ENCODE peak calls at places on chromosomes 4 and X, in four cellular contexts. E is GM12878, X is K562, W is HL-60. B is an unnamed sample.

GRCh38 chrX:68307767-68308166 is 125.5 kb downstream of the OPHN1 start:
- DNase-seq in W (no peak), X (no peak), E (no peak), B (no peak)

GRCh38 chr4:3828546-3828945 is 62.4 kb downstream of the ADRA2C start:
- DNase-seq in X (no peak), E (no peak), W (no peak), B (no peak)

GRCh38 chr4:112951362-112951962 is 98.0 kb upstream of the ANK2 start:
- DNase-seq in X (peak; percentile 18), E (no peak), W (no peak), B (no peak)

GRCh38 chr4:54063224-54063623 is 1.2 kb downstream of the CHIC2 start:
- DNase-seq in E (no peak), W (no peak), X (peak; percentile 11), B (no peak)

GRCh38 chr4:58075724-58076123 is 965.5 kb upstream of the IGFBP7 start:
- DNase-seq in W (no peak), X (no peak), E (no peak), B (no peak)

GRCh38 chrX:153504445-153505016 is 9.8 kb downstream of the BGN start:
- DNase-seq in E (no peak), X (peak; percentile 11), W (no peak), B (no peak)

GRCh38 chr4:112083587-112084347 is 61.5 kb upstream of the FAM241A start:
- DNase-seq in X (no peak), W (no peak), E (no peak), B (no peak)

GRCh38 chr4:105139646-105140045 is 7.0 kb upstream of the TET2 start:
- DNase-seq in E (no peak), W (no peak), X (no peak), B (no peak)

GRCh38 chr4:159272341-159273125 is 169.7 kb downstream of the RAPGEF2 start:
- DNase-seq in W (no peak), E (no peak), X (no peak), B (no peak)

GRCh38 chr4:1369484-1370079 is 22.6 kb downstream of the UVSSA start:
- DNase-seq in X (no peak), W (no peak), E (no peak), B (no peak)

GRCh38 chrX:9466115-9466495 is 1.2 kb downstream of the TBL1X start:
- DNase-seq in X (peak; percentile 66), W (no peak), E (no peak), B (peak; percentile 13)

GRCh38 chrX:19544693-19545305 is 29.5 kb upstream of the MAP3K15 start:
- DNase-seq in X (peak; percentile 63), W (no peak), E (no peak), B (peak; percentile 25)

GRCh38 chrX:107714196-107714811 is 61.3 kb downstream of the TSC22D3 start:
- DNase-seq in X (no peak), W (no peak), E (no peak), B (no peak)

GRCh38 chr4:74005528-74005927 is 7.1 kb upstream of the CXCL5 start:
- DNase-seq in X (no peak), E (no peak), W (no peak), B (no peak)

GRCh38 chrX:109934935-109935334 is 68.0 kb upstream of the TMEM164 start:
- DNase-seq in X (no peak), E (no peak), W (no peak), B (no peak)

GRCh38 chr4:89898304-89898716 is 3.7 kb downstream of the MMRN1 start:
- DNase-seq in X (no peak), E (peak; percentile 41), W (no peak), B (no peak)

GRCh38 chr4:78534286-78534955 is 17.1 kb upstream of the ANXA3 start:
- DNase-seq in E (no peak), W (no peak), X (no peak), B (no peak)

GRCh38 chr4:86595426-86595805 is 1.3 kb downstream of the PTPN13 start:
- DNase-seq in X (no peak), W (no peak), E (no peak), B (no peak)

GRCh38 chr4:123587983-123588494 is 191.4 kb downstream of the SPRY1 start:
- DNase-seq in E (no peak), X (peak; percentile 18), W (no peak), B (no peak)

GRCh38 chr4:25011135-25011866 is 19.4 kb downstream of the LGI2 start:
- DNase-seq in X (no peak), E (no peak), W (no peak), B (no peak)

GRCh38 chr4:106266201-106266600 is 49.8 kb downstream of the TBCK start:
- DNase-seq in E (peak; percentile 7), W (peak; percentile 21), X (peak; percentile 44), B (no peak)
- TF ChIP-seq SPI1 in E (no peak), W (no peak), X (no peak), B (no peak)

GRCh38 chr4:165094873-165095272 is 17.8 kb downstream of the TMEM192 start:
- DNase-seq in W (no peak), X (no peak), E (no peak), B (no peak)

GRCh38 chr4:165095291-165095690 is 17.4 kb downstream of the TMEM192 start:
- DNase-seq in E (no peak), X (no peak), W (no peak), B (no peak)

GRCh38 chr4:165101641-165102040 is 11.0 kb downstream of the TMEM192 start:
- DNase-seq in X (no peak), E (no peak), W (no peak), B (no peak)

GRCh38 chr4:165096776-165097175 is 15.9 kb downstream of the TMEM192 start:
- DNase-seq in X (peak; percentile 13), E (no peak), W (no peak), B (no peak)
- TF ChIP-seq SPI1 in X (no peak), E (no peak), W (no peak), B (no peak)

GRCh38 chr4:161564230-161564834 is 599.5 kb downstream of the FSTL5 start:
- DNase-seq in X (no peak), E (no peak), W (no peak), B (no peak)
- TF ChIP-seq SPI1 in X (no peak), E (no peak), W (no peak), B (no peak)

DNA sequence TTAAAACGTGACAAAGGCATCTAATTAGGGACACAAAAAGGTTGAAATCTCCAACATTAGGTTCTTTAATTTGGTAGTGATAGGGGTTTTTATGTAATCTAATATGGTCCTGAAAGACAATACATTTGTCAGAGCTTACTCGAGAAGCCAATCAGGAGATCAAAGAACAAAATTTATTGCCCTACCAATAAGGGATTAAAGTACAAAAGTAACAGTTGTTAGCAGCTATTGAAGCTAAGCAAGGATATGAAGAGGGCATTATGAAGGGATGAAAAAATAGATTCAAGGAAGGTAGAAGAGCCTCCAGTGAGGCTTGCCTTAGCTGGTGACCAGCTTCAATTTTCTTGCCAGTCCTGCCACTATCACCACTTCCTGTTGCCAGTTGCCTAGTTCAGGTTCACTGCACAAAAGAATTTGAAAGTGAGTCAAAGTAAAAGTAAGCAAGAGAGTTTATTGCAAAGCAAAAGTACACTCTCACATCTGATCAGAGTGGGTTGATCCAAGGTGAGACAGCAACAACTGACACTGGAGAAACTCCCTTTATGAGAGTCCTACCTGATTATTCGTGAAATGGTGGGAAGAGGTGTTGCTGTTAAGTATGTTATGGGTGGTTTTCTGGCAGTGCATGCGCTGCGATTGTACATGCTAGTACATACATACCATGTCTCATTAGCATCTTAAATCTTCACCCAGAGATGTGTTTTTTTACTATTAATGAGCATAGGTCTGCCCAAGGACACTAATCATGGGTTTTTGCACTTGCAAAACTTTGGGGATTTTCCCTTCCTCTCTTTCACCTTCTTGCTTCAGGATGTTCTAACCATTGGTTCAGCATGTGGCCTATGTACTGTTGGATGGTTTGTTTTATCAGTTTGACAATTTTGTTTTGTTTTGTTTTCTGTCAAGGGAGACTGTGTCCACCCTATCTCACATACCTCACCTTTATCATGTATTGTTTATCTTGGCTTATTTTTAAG is 263.2 kb upstream of the ITM2A start:
- DNase-seq in X (no peak), W (no peak), E (peak; percentile 47), B (no peak)
- TF ChIP-seq SPI1 in X (no peak), W (no peak), E (no peak), B (no peak)

DNA sequence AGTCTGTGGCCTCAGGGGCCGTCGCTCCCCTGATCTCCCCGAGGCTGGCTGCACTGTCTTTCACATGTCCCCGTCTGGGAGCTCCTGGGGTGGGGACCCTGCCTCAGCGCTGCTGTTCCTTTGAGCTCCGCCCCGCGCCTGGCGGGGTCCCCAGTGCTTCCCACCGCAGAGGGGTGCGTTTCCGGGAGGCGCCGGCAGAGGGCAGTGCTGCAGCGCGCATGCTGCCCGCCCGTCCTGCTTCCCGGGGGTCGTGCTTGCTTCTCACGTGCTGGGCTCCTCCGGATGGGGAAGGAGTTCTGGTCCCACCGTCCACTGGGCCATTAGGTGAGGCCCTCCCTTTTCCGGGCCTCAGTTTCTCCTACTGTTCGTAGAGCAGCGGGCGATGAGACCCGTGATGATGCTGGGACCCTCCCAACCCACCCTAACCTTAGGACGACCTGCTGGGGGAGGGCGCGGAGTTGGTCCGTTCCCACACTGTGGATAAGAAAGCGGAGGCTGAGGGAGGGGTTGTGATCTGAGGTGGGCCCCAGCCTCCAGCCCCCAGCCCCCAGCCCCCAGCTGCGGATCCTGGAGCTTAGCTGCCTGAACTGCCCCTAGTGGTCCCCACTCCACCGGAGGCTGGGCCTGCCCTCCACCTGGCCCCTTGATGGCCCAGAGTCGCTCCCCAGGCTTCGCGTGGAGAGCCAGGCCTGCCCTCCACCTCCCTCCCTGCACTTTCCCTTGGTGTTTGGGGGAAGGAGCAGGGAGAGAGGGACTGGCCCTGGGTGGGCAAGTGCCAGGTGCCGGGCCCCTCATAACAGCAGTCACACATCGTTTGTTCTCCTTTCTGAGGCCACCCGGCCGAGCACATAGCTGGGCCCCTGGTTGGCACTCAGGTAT is 15.3 kb downstream of the CPZ start:
- DNase-seq in E (no peak), W (no peak), X (peak; percentile 42), B (peak; percentile 83)
- TF ChIP-seq SPI1 in E (no peak), W (no peak), X (no peak), B (no peak)

B was measured in GM12891.